ENCODE peak calls at places on chromosomes 1 and 21, in ten cellular contexts. C, X, Z, W, R, P, O, J, S and K are unnamed samples.

GRCh38 chr21:43352568-43353281 is 74.2 kb downstream of the SIK1 start:
- DNase-seq in S (no peak), Z (peak; percentile 95), R (no peak), X (no peak), C (no peak), P (no peak), O (peak; percentile 22), J (peak; percentile 39), W (no peak), K (no peak)

GRCh38 chr1:7334475-7335035 is 436.5 kb upstream of the VAMP3 start:
- DNase-seq in P (peak; percentile 27), W (no peak), J (no peak), Z (no peak), R (peak; percentile 31), X (no peak), O (no peak), C (no peak), S (no peak), K (peak; percentile 34)

GRCh38 chr21:29168874-29169273 is 38.4 kb downstream of the MAP3K7CL start:
- DNase-seq in O (no peak), W (no peak), X (no peak), S (no peak), C (no peak), P (no peak), Z (no peak), J (no peak), R (no peak), K (no peak)

GRCh38 chr1:18344755-18345154 is 136.0 kb upstream of the KLHDC7A start:
- DNase-seq in P (no peak), W (no peak), Z (no peak), O (no peak), X (no peak), S (no peak), J (no peak), C (no peak), R (no peak), K (no peak)

GRCh38 chr21:16378570-16378969 is 648.8 kb downstream of the USP25 start:
- DNase-seq in P (no peak), W (no peak), C (no peak), S (no peak), X (no peak), R (no peak), O (no peak), Z (no peak), J (no peak), K (no peak)

GRCh38 chr1:9914603-9914937 is 4.5 kb upstream of the CTNNBIP1 start:
- DNase-seq in J (no peak), P (no peak), O (no peak), W (no peak), X (no peak), S (no peak), R (no peak), Z (no peak), C (no peak), K (no peak)

GRCh38 chr21:26717146-26717739 is 128.0 kb downstream of the ADAMTS1 start:
- DNase-seq in O (no peak), J (peak; percentile 52), C (no peak), X (no peak), P (no peak), R (peak; percentile 53), W (no peak), S (no peak), Z (peak; percentile 24), K (no peak)

GRCh38 chr1:57788333-57788732 is 364.5 kb upstream of the DAB1 start:
- DNase-seq in C (no peak), P (no peak), X (no peak), R (no peak), W (no peak), Z (no peak), S (no peak), O (no peak), J (no peak), K (no peak)

GRCh38 chr21:44527983-44528633 is 11.9 kb downstream of the KRTAP10-1 start:
- DNase-seq in J (no peak), C (no peak), X (no peak), Z (no peak), P (no peak), S (no peak), R (no peak), O (no peak), W (peak; percentile 25), K (peak; percentile 4)
- H3K4me3 ChIP-seq in J (no peak overlapping the region), C (no peak overlapping the region), X (no peak overlapping the region), Z (no peak overlapping the region), P (no peak overlapping the region), S (no peak overlapping the region), R (no peak overlapping the region), O (no peak overlapping the region), W (no peak overlapping the region), K (no peak overlapping the region)

GRCh38 chr1:11783556-11783955 is 21.6 kb downstream of the C1orf167 start:
- DNase-seq in Z (peak; percentile 56), P (no peak), S (no peak), J (no peak), R (no peak), X (no peak), W (no peak), C (no peak), O (no peak), K (no peak)

GRCh38 chr1:11784993-11785769 is 20.6 kb downstream of the MTHFR start:
- DNase-seq in S (peak; percentile 78), O (no peak), R (peak; percentile 60), P (no peak), C (peak; percentile 48), W (peak; percentile 85), Z (peak; percentile 69), X (peak; percentile 57), J (peak; percentile 60), K (peak; percentile 79)

GRCh38 chr1:11786168-11786567 is 19.6 kb downstream of the MTHFR start:
- DNase-seq in Z (no peak), R (no peak), X (no peak), W (no peak), S (no peak), J (no peak), C (no peak), P (no peak), O (no peak), K (no peak)

GRCh38 chr1:11782127-11782708 is 20.2 kb downstream of the C1orf167 start:
- DNase-seq in X (no peak), S (no peak), O (no peak), R (no peak), W (no peak), J (no peak), P (no peak), Z (no peak), C (no peak), K (no peak)

DNA sequence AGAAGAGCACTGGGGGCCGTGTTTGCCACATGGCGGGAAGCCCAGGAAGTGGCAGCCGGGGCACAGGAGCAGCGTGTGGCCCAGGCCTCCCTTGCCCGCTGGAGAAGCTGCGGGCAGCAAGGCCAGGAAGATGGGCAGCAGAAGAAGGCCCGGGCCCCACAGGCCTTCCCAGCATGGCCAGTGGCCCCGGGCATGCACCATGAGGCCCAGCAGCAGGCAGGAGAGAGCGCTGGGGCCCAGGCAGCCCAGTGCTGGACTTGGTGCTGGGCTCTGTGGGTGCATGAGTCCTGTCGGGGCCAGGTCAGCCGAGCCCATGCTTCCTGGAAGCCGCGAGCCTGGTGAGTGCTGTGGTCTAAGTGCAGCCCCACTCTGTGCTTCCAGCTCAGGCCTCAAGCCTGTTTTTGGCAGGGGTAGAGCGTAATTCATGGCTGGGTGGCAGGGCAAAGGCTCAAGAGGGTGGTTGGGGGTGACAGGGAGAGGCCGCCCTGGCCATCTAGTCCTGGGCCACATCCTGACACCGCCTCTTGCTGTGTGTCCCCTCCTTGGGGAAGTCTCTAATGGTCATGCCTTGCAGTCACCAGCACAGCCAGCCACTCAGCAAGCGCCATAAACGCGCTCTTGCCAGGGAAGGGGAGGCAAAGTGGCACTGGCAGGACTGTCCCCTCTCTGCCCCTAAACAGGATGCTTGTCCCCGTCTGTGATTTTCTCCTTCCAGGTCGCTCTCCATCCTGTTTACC is 21.3 kb downstream of the MTHFR start:
- DNase-seq in Z (peak; percentile 30), J (no peak), W (peak; percentile 26), P (no peak), X (no peak), S (no peak), R (no peak), C (no peak), O (no peak), K (no peak)
- H3K4me3 ChIP-seq in Z (peak overlapping the region; percentile 34), J (no peak overlapping the region), W (peak overlapping the region; percentile 41), P (no peak overlapping the region), X (peak overlapping the region; percentile 17), S (peak overlapping the region; percentile 35), R (peak overlapping the region; percentile 37), C (peak overlapping the region; percentile 6), O (no peak overlapping the region), K (peak overlapping the region; percentile 40)

DNA sequence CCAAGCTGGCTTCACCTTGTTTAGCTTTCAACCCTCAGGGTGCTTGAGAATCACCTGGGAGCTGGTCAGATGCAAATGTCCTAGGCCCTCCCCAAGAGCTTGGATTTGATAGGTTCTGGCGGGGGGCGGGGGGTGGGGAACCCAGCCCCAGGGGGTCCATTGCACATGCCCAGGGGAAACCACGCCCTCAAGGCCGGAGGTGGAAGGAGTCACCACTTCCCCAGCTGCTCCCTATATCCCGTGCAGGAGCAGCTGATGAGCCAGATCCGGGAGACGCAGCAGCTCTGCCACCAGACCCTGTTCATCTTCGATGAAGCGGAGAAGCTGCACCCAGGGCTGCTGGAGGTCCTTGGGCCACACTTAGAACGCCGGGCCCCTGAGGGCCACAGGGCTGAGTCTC is 5.8 kb downstream of the TOR3A start:
- DNase-seq in S (no peak), X (no peak), O (no peak), Z (peak; percentile 19), P (no peak), C (no peak), J (peak; percentile 17), R (no peak), W (no peak), K (no peak)
- H3K4me3 ChIP-seq in S (no peak overlapping the region), X (no peak overlapping the region), O (no peak overlapping the region), Z (no peak overlapping the region), P (no peak overlapping the region), C (no peak overlapping the region), J (no peak overlapping the region), R (no peak overlapping the region), W (no peak overlapping the region), K (no peak overlapping the region)

GRCh38 chr1:234216116-234216703 is 157.0 kb upstream of the COA6 start:
- DNase-seq in W (no peak), O (no peak), C (no peak), Z (no peak), P (no peak), J (no peak), S (no peak), R (no peak), X (no peak), K (no peak)

GRCh38 chr1:234214911-234215892 is 158.1 kb upstream of the COA6 start:
- DNase-seq in Z (no peak), R (no peak), C (no peak), W (no peak), O (no peak), X (no peak), J (no peak), P (no peak), S (peak; percentile 50), K (no peak)

GRCh38 chr1:234213576-234214128 is 159.6 kb upstream of the COA6 start:
- DNase-seq in X (no peak), O (no peak), R (no peak), S (no peak), P (no peak), W (no peak), J (no peak), Z (no peak), C (no peak), K (no peak)

GRCh38 chr1:234212764-234213406 is 160.4 kb upstream of the COA6 start:
- DNase-seq in S (peak; percentile 34), P (no peak), C (no peak), R (peak; percentile 3), X (no peak), O (peak; percentile 33), Z (peak; percentile 15), W (no peak), J (peak; percentile 6), K (no peak)

DNA sequence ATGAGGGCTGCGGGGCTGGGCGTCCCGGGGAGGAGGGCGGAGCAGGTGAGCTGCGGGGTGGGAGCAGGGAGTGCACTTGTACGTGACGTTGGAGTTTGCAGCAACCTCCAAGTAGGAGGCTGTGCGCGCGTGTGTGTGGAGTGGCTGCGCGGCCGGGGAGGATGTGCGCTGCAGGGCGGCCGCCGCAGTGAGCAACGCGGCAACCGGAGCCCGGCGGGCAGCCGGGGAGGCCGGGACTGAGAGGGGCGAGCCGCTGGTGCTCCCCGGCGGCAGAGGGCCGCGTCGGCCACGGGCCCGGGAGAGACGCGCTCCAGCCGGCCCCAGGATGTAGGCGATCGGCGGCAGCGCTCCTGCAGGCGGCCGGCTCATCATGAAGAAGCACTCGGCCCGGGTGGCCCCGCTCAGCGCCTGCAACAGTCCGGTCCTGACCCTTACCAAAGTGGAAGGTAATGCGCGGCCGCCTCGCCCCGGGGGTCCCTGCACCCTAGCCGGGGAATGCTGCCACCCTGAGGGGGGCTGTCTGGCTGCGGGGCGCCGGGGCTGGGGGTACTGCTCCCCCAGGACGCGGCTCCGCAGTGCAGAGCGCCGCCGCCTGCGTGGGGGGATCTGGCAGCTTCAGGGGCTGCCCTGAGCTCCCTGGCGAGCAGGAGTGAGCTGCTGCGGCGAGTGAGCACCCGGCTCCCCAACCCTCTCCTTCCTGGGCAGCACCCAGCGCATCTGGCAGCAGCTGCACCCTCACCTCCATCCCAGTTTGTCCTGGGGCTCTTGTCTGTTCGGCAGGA is 158.9 kb upstream of the COA6 start:
- DNase-seq in C (no peak), X (peak; percentile 23), P (no peak), Z (no peak), J (no peak), O (peak; percentile 33), R (no peak), S (peak; percentile 51), W (peak; percentile 36), K (no peak)
- H3K4me3 ChIP-seq in C (peak overlapping the region; percentile 10), X (no peak overlapping the region), P (peak overlapping the region; percentile 31), Z (no peak overlapping the region), J (no peak overlapping the region), O (peak overlapping the region; percentile 48), R (peak overlapping the region; percentile 14), S (peak overlapping the region; percentile 49), W (peak overlapping the region; percentile 39), K (peak overlapping the region; percentile 47)